ENCODE peak calls at places on chromosomes 16 and 17, in ten cellular contexts. D, M, Q, A, X, R, N, F, Z and C are unnamed samples.

GRCh38 chr17:42097691-42098661 is at the start of gene ZNF385C:
- DNase-seq in D (no peak), M (no peak), Q (no peak), A (no peak), X (peak), R (no peak), N (no peak), F (no peak), Z (no peak), C (no peak)

GRCh38 chr17:35692811-35693210 is 38.6 kb upstream of the RASL10B start:
- DNase-seq in D (no peak), M (no peak), Q (no peak), A (no peak), X (no peak), R (no peak), N (no peak), F (no peak), Z (no peak), C (no peak)

GRCh38 chr16:13607289-13607688 is 312.7 kb upstream of the ERCC4 start:
- DNase-seq in D (no peak), M (no peak), Q (no peak), A (no peak), X (no peak), R (no peak), N (no peak), F (no peak), Z (no peak), C (no peak)

GRCh38 chr16:4664538-4665418 is 28.6 kb upstream of the NUDT16L1 start:
- DNase-seq in D (no peak), M (peak), Q (no peak), A (peak), X (peak), R (no peak), N (no peak), F (no peak), Z (peak), C (no peak)

GRCh38 chr16:63188076-63188771 is 1152.0 kb upstream of the CDH8 start:
- DNase-seq in D (no peak), M (no peak), Q (no peak), A (peak), X (no peak), R (no peak), N (no peak), F (no peak), Z (no peak), C (no peak)

GRCh38 chr16:74140557-74140956 is 156.1 kb upstream of the PSMD7 start:
- DNase-seq in D (no peak), M (no peak), Q (no peak), A (no peak), X (no peak), R (no peak), N (no peak), F (no peak), Z (no peak), C (no peak)

GRCh38 chr17:66711936-66712335 is 123.0 kb upstream of the CACNG5 start:
- DNase-seq in D (no peak), M (no peak), Q (no peak), A (peak), X (no peak), R (no peak), N (no peak), F (no peak), Z (no peak), C (no peak)

GRCh38 chr16:65318590-65319267 is 196.9 kb upstream of the CDH11 start:
- DNase-seq in D (no peak), M (no peak), Q (no peak), A (no peak), X (no peak), R (no peak), N (no peak), F (no peak), Z (no peak), C (no peak)

GRCh38 chr17:19284005-19284959 is 47.1 kb downstream of the EPN2 start:
- DNase-seq in D (no peak), M (peak), Q (no peak), A (no peak), X (no peak), R (no peak), N (no peak), F (no peak), Z (no peak), C (no peak)

GRCh38 chr17:19766421-19767270 is 18.5 kb upstream of the ALDH3A1 start:
- DNase-seq in D (no peak), M (peak), Q (peak), A (peak), X (peak), R (peak), N (peak), F (peak), Z (peak), C (no peak)

GRCh38 chr16:75789237-75789636 is 62.9 kb upstream of the CPHXL start:
- DNase-seq in D (peak), M (peak), Q (peak), A (peak), X (no peak), R (peak), N (peak), F (peak), Z (peak), C (peak)

GRCh38 chr17:71085238-71086033 is 916.1 kb downstream of the KCNJ2 start:
- DNase-seq in D (no peak), M (no peak), Q (peak), A (peak), X (no peak), R (no peak), N (no peak), F (no peak), Z (peak), C (no peak)

GRCh38 chr17:78313735-78314648 is 45.9 kb downstream of the SOCS3 start:
- DNase-seq in D (no peak), M (peak), Q (peak), A (peak), X (peak), R (peak), N (peak), F (no peak), Z (peak), C (no peak)

GRCh38 chr17:76737082-76737675 is at the start of gene SRSF2:
- DNase-seq in D (peak), M (peak), Q (peak), A (peak), X (peak), R (peak), N (peak), F (peak), Z (peak), C (peak)

GRCh38 chr16:4936181-4936990 is 562 bp downstream of the PPL start:
- DNase-seq in D (no peak), M (no peak), Q (no peak), A (peak), X (no peak), R (no peak), N (no peak), F (no peak), Z (no peak), C (no peak)

GRCh38 chr16:13919330-13919682 is 648 bp upstream of the ERCC4 start:
- DNase-seq in D (no peak), M (no peak), Q (no peak), A (peak), X (no peak), R (no peak), N (peak), F (peak), Z (peak), C (no peak)

GRCh38 chr16:75248142-75248535 is 3.3 kb downstream of the BCAR1 start:
- DNase-seq in D (no peak), M (no peak), Q (no peak), A (no peak), X (no peak), R (no peak), N (no peak), F (no peak), Z (no peak), C (no peak)

GRCh38 chr17:22145605-22146178 is 453.4 kb downstream of the KCNJ18 start:
- DNase-seq in D (no peak), M (no peak), Q (no peak), A (no peak), X (no peak), R (no peak), N (no peak), F (no peak), Z (no peak), C (no peak)

GRCh38 chr17:1068356-1068755 is 71.4 kb downstream of the TIMM22 start:
- DNase-seq in D (no peak), M (no peak), Q (no peak), A (no peak), X (no peak), R (no peak), N (no peak), F (no peak), Z (no peak), C (no peak)

GRCh38 chr17:48439473-48439872 is 9.5 kb upstream of the SKAP1 start:
- DNase-seq in D (no peak), M (peak), Q (no peak), A (no peak), X (no peak), R (no peak), N (no peak), F (no peak), Z (no peak), C (no peak)

GRCh38 chr17:11273596-11273995 is 32.6 kb downstream of the SHISA6 start:
- DNase-seq in D (no peak), M (no peak), Q (no peak), A (no peak), X (no peak), R (no peak), N (no peak), F (no peak), Z (no peak), C (no peak)

GRCh38 chr16:24729967-24730815 is 740 bp downstream of the TNRC6A start:
- DNase-seq in D (no peak), M (no peak), Q (peak), A (peak), X (no peak), R (no peak), N (no peak), F (no peak), Z (no peak), C (no peak)

GRCh38 chr17:74351552-74352210 is 10.0 kb downstream of the BTBD17 start:
- DNase-seq in D (no peak), M (no peak), Q (no peak), A (no peak), X (no peak), R (no peak), N (no peak), F (no peak), Z (no peak), C (no peak)

GRCh38 chr17:78933959-78934568 is 8.9 kb upstream of the TIMP2 start:
- DNase-seq in D (peak), M (no peak), Q (no peak), A (peak), X (no peak), R (peak), N (peak), F (peak), Z (no peak), C (peak)